ENCODE peak calls at places on chromosomes 5 and 9, in eight cellular contexts. X is osteocyte, U is tibial artery, I is PC-9, S is suprapubic skin, C is WERI-Rb-1, N is stomach, Y is mammary epithelial cell. J is an unnamed sample.
A peak's percentile ranks its signal among the peaks of the same experiment; 100 is the strongest.

GRCh38 chr9:91943876-91944470 is 6.1 kb downstream of the ROR2 start:
- DNase-seq in X (no peak), U (no peak), I (no peak), S (no peak), C (no peak), N (no peak), Y (peak; percentile 25), J (no peak)

GRCh38 chr5:170267431-170268152 is 30.0 kb downstream of the LCP2 start:
- DNase-seq in X (no peak), U (peak; percentile 77), I (peak; percentile 52), S (peak; percentile 86), C (peak; percentile 45), N (peak; percentile 70), Y (peak; percentile 42), J (no peak)

GRCh38 chr5:56984445-56984844 is 32.5 kb upstream of the MIER3 start:
- DNase-seq in X (no peak), U (no peak), I (no peak), S (no peak), C (no peak), N (no peak), Y (no peak), J (no peak)

GRCh38 chr5:19555436-19555835 is 432.6 kb downstream of the CDH18 start:
- DNase-seq in X (no peak), U (no peak), I (no peak), S (no peak), C (peak; percentile 59), N (no peak), Y (no peak), J (no peak)

GRCh38 chr5:143923634-143924265 is 111.8 kb downstream of the HMHB1 start:
- DNase-seq in X (no peak), U (no peak), I (no peak), S (no peak), C (no peak), N (no peak), Y (peak; percentile 52), J (no peak)

GRCh38 chr9:132447346-132447745 is 37.3 kb downstream of the CFAP77 start:
- DNase-seq in X (no peak), U (no peak), I (no peak), S (no peak), C (peak; percentile 35), N (no peak), Y (no peak), J (no peak)

GRCh38 chr5:1881273-1881586 is 1.5 kb downstream of the IRX4 start:
- DNase-seq in X (no peak), U (no peak), I (no peak), S (no peak), C (no peak), N (no peak), Y (peak; percentile 75), J (no peak)

GRCh38 chr5:9658726-9659125 is 28.6 kb upstream of the TAS2R1 start:
- DNase-seq in X (no peak), U (no peak), I (no peak), S (no peak), C (no peak), N (no peak), Y (no peak), J (no peak)

GRCh38 chr9:127058645-127059021 is 63.8 kb downstream of the ANGPTL2 start:
- DNase-seq in X (no peak), U (no peak), I (no peak), S (no peak), C (no peak), N (no peak), Y (no peak), J (peak; percentile 91)

GRCh38 chr5:30030110-30030509 is 1163.4 kb upstream of the CDH6 start:
- DNase-seq in X (no peak), U (no peak), I (no peak), S (no peak), C (no peak), N (no peak), Y (no peak), J (no peak)

GRCh38 chr9:77210116-77210515 is 32.8 kb downstream of the VPS13A start:
- DNase-seq in X (no peak), U (no peak), I (no peak), S (no peak), C (no peak), N (no peak), Y (no peak), J (no peak)

GRCh38 chr9:116323571-116323970 is 170.0 kb downstream of the PAPPA start:
- DNase-seq in X (no peak), U (no peak), I (peak; percentile 53), S (no peak), C (no peak), N (no peak), Y (no peak), J (no peak)

GRCh38 chr5:77630246-77631165 is 8.0 kb downstream of the OTP start:
- DNase-seq in X (no peak), U (no peak), I (peak; percentile 38), S (no peak), C (peak; percentile 89), N (peak; percentile 43), Y (peak; percentile 27), J (peak; percentile 47)

GRCh38 chr5:43294226-43294625 is 19.0 kb downstream of the HMGCS1 start:
- DNase-seq in X (no peak), U (no peak), I (peak; percentile 71), S (no peak), C (no peak), N (no peak), Y (no peak), J (no peak)

GRCh38 chr5:83815661-83816060 is 95.0 kb upstream of the HAPLN1 start:
- DNase-seq in X (no peak), U (no peak), I (no peak), S (no peak), C (no peak), N (no peak), Y (no peak), J (no peak)

GRCh38 chr9:89996717-89997116 is 391.9 kb downstream of the GADD45G start:
- DNase-seq in X (no peak), U (no peak), I (no peak), S (no peak), C (peak; percentile 44), N (peak; percentile 36), Y (no peak), J (no peak)

GRCh38 chr9:34378376-34379060 is 1.8 kb upstream of the MYORG start:
- DNase-seq in X (no peak), U (no peak), I (no peak), S (no peak), C (no peak), N (no peak), Y (no peak), J (no peak)

GRCh38 chr9:34380034-34380510 is 3.4 kb upstream of the MYORG start:
- DNase-seq in X (peak; percentile 76), U (no peak), I (no peak), S (no peak), C (no peak), N (no peak), Y (no peak), J (no peak)

GRCh38 chr9:34380511-34381315 is 4.0 kb upstream of the MYORG start:
- DNase-seq in X (peak; percentile 86), U (peak; percentile 54), I (no peak), S (no peak), C (no peak), N (peak; percentile 82), Y (peak; percentile 44), J (peak; percentile 95)

GRCh38 chr9:34381323-34381722 is 4.6 kb upstream of the MYORG start:
- DNase-seq in X (peak; percentile 71), U (no peak), I (no peak), S (peak; percentile 63), C (no peak), N (no peak), Y (no peak), J (no peak)

GRCh38 chr9:34379334-34380033 is 2.8 kb upstream of the MYORG start:
- DNase-seq in X (peak; percentile 91), U (peak; percentile 89), I (peak; percentile 68), S (peak; percentile 92), C (peak; percentile 90), N (peak; percentile 92), Y (peak; percentile 80), J (peak; percentile 98)
- TF ChIP-seq CTCF in X (peak; percentile 90), U (peak; percentile 94), I (peak; percentile 91), S (peak; percentile 97), C (peak; percentile 98), N (peak; percentile 98), Y (peak; percentile 98), J (peak; percentile 96)

GRCh38 chr9:101307524-101308213 is 77.1 kb downstream of the BAAT start:
- DNase-seq in X (no peak), U (no peak), I (no peak), S (no peak), C (no peak), N (no peak), Y (peak; percentile 74), J (no peak)

GRCh38 chr9:101309139-101309538 is 75.7 kb downstream of the BAAT start:
- DNase-seq in X (no peak), U (no peak), I (no peak), S (no peak), C (no peak), N (no peak), Y (no peak), J (no peak)

GRCh38 chr9:101315129-101315459 is 69.7 kb downstream of the BAAT start:
- DNase-seq in X (no peak), U (no peak), I (no peak), S (no peak), C (no peak), N (no peak), Y (no peak), J (no peak)

GRCh38 chr9:101312661-101313060 is 72.1 kb downstream of the BAAT start:
- DNase-seq in X (no peak), U (no peak), I (no peak), S (no peak), C (no peak), N (no peak), Y (no peak), J (no peak)

DNA sequence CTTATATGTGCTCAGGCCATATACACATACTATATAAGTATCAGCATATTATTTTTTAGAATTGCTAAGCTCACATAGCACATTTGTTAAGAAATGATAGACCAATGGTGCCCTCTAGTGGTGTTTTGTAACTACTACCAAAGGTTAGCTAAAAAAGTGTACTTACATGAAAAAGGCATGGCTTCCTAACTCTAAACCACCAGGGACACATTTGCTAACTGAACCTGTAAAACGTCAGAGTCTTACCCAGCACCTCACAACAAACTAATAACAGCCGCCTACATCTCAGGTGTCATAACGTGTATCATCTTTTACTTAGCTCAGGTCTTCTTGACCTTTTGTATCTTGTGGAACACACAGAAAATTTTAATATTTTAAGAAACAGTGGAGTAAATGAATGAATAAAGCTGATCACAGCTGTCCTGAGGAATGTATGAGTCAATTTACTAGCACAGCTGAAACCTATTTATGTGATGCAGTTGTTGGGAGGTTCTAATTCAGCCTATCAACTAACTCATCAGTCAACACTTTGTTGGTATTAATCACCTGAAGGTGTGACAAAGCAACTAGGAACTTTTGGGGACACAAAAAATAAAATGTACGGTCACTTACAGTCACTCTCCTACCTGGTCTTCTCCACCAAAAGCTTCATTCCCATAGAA is 72.9 kb downstream of the BAAT start:
- DNase-seq in X (no peak), U (no peak), I (peak; percentile 61), S (no peak), C (peak; percentile 31), N (no peak), Y (peak; percentile 58), J (no peak)
- TF ChIP-seq CTCF in X (peak; percentile 71), U (peak; percentile 67), I (peak; percentile 83), S (peak; percentile 43), C (peak; percentile 46), N (peak; percentile 58), Y (peak; percentile 59), J (peak; percentile 72)

GRCh38 chr5:176559683-176560082 is 10.5 kb downstream of the CDHR2 start:
- DNase-seq in X (no peak), U (no peak), I (peak; percentile 49), S (no peak), C (no peak), N (no peak), Y (peak; percentile 30), J (no peak)
- TF ChIP-seq CTCF in X (no peak), U (no peak), I (peak; percentile 39), S (no peak), C (no peak), N (no peak), Y (peak; percentile 38), J (no peak)

GRCh38 chr9:14168381-14168780 is 145.6 kb downstream of the NFIB start:
- DNase-seq in X (no peak), U (no peak), I (no peak), S (no peak), C (no peak), N (no peak), Y (no peak), J (no peak)
- TF ChIP-seq CTCF in X (no peak), U (no peak), I (no peak), S (no peak), C (no peak), N (no peak), Y (no peak), J (no peak)

J was measured in esophagus muscularis mucosa.